ENCODE peak calls at places on chromosomes 11 and 22, in four cellular contexts. W is HepG2, U is K562, E is GM12878. B is an unnamed sample.

GRCh38 chr11:94897330-94897768 is 76.0 kb downstream of the CWC15 start:
- DNase-seq in E (no peak), U (peak; percentile 46), W (peak; percentile 11), B (peak; percentile 64)

GRCh38 chr11:61775606-61776554 is 16.5 kb downstream of the TMEM258 start:
- DNase-seq in E (no peak), U (no peak), W (no peak), B (no peak)

GRCh38 chr11:34339149-34340064 is 18.4 kb downstream of the ABTB2 start:
- DNase-seq in W (peak; percentile 94), U (no peak), E (peak; percentile 23), B (no peak)

GRCh38 chr11:86559311-86559945 is 113.0 kb downstream of the ME3 start:
- DNase-seq in E (no peak), U (no peak), W (no peak), B (no peak)

GRCh38 chr11:69384548-69385465 is 90.9 kb downstream of the MYEOV start:
- DNase-seq in W (no peak), E (no peak), U (no peak), B (no peak)

GRCh38 chr22:29253561-29254282 is 14.1 kb downstream of the RHBDD3 start:
- DNase-seq in W (no peak), E (no peak), U (peak; percentile 3), B (no peak)

GRCh38 chr22:31647516-31647915 is 14.5 kb downstream of the PISD start:
- DNase-seq in E (no peak), U (no peak), W (no peak), B (no peak)

GRCh38 chr22:33568934-33569496 is 351.3 kb downstream of the LARGE1 start:
- DNase-seq in E (no peak), U (no peak), W (no peak), B (no peak)

GRCh38 chr11:34548278-34548677 is 34.7 kb upstream of the ELF5 start:
- DNase-seq in U (no peak), E (no peak), W (no peak), B (no peak)

GRCh38 chr11:107857550-107858216 is 904 bp downstream of the SLC35F2 start:
- DNase-seq in U (no peak), E (no peak), W (no peak), B (no peak)

GRCh38 chr11:120517390-120518315 is 6.1 kb downstream of the GRIK4 start:
- DNase-seq in E (no peak), U (no peak), W (no peak), B (no peak)

GRCh38 chr11:33735426-33736147 is 636 bp downstream of the CD59 start:
- DNase-seq in W (peak; percentile 34), U (peak; percentile 32), E (peak; percentile 37), B (peak; percentile 31)

GRCh38 chr22:44130076-44130711 is 50.5 kb upstream of the PARVG start:
- DNase-seq in W (no peak), E (no peak), U (no peak), B (no peak)

GRCh38 chr11:45798793-45799441 is 6.0 kb upstream of the SLC35C1 start:
- DNase-seq in W (peak; percentile 59), U (no peak), E (no peak), B (no peak)

GRCh38 chr11:11279956-11280689 is 72.9 kb downstream of the CSNK2A3 start:
- DNase-seq in W (peak; percentile 8), E (no peak), U (no peak), B (no peak)

GRCh38 chr22:22519591-22519990 is 479 bp downstream of the ZNF280A start:
- DNase-seq in W (peak; percentile 48), U (peak; percentile 97), E (no peak), B (no peak)

DNA sequence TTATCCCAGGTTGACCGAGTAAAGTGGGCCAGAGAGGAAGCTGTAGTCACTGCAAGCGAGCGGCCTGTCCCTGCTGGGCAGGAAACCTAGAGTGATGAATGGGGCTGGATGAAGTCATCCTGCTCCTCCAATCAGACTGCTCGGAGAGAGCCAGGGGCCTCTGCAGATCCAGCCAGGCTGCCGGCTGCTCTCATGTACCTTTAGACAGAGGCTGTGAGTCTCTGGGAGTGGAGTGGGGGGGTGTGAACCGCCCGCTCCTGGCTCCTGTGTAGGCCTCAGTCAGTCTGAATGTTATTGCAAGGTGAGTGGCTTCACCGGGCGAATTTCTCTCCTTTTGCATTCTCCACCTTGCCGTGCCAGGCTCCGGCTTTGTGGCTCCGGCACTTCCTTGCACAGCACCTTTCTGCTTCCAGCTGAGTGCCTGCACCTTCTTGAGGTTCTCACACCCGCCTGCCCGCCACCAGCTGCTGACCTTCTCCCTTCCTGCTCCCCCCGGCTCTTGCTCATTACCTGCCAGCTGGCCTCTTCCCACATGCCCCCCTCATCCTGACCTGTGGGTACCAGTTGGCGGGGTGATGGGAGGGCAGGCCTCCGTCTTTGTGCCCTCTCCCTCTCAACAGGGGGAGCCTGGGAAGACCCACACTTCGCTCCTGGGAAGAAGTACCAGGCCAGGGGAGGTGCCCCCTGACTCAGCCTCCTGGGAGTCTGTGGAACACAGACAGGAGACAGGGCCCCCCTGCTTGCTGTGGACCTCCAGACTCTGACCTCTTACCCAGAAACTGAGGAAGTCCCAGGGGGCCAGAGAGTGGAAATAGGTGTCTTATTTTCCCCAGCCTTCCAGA is 79.9 kb downstream of the GRAMD1B start:
- DNase-seq in U (peak; percentile 13), E (no peak), W (no peak), B (peak; percentile 62)
- TF ChIP-seq TCF7 in U (no peak), E (no peak), W (no peak), B (no peak)

DNA sequence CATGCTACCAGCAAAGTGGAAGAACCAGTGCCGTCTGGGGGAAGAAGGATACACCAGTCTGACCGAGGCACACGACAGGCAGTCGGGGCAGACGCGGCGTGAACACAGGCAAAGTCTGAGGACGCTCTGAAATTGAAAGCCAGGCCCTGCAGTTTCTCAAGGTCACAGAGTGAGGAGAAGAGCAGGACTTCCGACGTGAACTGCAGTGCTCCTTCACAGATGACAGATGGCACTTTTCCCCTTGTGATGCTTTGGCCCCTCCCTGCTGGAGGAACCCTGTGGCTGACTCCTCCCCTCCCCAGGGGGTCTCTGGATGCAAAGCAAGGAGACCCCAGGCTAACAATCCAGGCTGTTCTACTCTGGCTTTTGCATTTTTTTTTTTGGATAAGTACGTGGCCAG is 19.6 kb upstream of the JAM3 start:
- DNase-seq in U (no peak), W (no peak), E (no peak), B (no peak)
- TF ChIP-seq CREB1 in U (no peak), W (no peak), E (no peak), B (no peak)

DNA sequence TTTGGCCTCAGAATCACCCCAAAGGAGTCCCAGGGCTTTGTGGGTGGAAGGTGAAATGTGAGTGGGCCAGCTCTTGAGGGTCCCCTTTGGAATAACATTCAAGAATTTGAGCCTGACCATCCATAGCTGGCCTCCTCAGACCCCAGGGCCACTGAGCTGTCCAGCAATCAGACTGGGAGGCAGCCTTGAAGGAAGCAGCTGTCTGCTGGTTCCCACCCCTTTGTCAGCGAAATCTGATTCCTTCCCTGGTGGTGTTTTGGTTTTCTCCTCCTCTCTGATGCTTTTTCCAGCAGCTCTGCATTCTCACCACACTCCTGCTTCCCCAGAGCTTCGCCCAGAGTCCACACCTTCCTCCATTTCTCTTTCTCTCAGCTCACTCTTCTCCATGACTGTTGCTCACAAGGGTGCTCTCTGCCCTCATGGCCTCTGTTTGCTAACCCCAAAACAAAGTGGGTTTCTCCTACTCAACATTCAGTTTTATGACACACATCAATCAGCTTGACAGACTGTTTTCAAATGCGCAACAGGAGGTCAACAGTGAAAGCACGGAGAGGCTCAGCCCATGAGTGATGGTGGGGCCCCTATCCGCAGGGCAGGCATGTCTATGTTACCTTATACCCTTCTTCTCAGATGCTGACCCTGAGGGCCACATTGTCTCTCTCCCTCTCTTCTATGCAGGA is 130.7 kb upstream of the MTNR1B start:
- DNase-seq in U (no peak), W (no peak), E (no peak), B (peak; percentile 28)
- TF ChIP-seq TCF7 in U (no peak), W (no peak), E (no peak), B (no peak)

GRCh38 chr11:15195454-15196200 is 80.9 kb downstream of the INSC start:
- DNase-seq in W (peak; percentile 55), E (no peak), U (no peak), B (no peak)
- TF ChIP-seq CREB1 in W (no peak), E (no peak), U (no peak), B (no peak)

GRCh38 chr11:79487412-79487811 is 46.6 kb upstream of the TENM4 start:
- DNase-seq in U (no peak), E (no peak), W (no peak), B (no peak)
- TF ChIP-seq TCF7 in U (no peak), E (no peak), W (no peak), B (no peak)

DNA sequence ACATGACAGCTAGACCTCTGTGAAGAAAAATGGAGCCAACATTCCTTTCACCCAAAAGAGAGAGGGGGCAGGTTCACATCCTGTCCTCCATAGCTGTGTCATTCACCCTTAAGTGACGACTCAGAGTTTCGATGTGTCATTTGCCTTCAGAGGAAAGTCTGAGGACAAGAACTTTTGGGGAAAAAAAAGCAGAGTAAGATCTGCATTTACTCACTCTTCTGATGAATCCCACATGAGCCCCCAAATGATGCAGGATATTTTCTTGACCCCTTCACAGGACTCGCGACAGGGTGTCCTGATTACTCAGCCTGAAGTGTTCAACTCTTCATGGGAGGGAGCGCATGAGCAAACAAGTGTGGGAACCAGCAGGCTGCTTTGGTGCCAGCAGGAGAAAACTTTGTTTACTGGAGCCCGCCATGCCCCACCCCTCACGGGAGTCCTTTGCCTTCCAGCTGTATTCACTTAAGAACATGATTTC is 730.0 kb downstream of the FAM181B start:
- DNase-seq in U (no peak), W (no peak), E (no peak), B (no peak)
- TF ChIP-seq CREB1 in U (no peak), W (no peak), E (no peak), B (no peak)

GRCh38 chr11:55707029-55707428 is 45.0 kb downstream of the OR4C6 start:
- DNase-seq in U (peak; percentile 12), E (peak; percentile 9), W (peak; percentile 25), B (no peak)
- TF ChIP-seq TCF7 in U (no peak), E (no peak), W (no peak), B (no peak)

DNA sequence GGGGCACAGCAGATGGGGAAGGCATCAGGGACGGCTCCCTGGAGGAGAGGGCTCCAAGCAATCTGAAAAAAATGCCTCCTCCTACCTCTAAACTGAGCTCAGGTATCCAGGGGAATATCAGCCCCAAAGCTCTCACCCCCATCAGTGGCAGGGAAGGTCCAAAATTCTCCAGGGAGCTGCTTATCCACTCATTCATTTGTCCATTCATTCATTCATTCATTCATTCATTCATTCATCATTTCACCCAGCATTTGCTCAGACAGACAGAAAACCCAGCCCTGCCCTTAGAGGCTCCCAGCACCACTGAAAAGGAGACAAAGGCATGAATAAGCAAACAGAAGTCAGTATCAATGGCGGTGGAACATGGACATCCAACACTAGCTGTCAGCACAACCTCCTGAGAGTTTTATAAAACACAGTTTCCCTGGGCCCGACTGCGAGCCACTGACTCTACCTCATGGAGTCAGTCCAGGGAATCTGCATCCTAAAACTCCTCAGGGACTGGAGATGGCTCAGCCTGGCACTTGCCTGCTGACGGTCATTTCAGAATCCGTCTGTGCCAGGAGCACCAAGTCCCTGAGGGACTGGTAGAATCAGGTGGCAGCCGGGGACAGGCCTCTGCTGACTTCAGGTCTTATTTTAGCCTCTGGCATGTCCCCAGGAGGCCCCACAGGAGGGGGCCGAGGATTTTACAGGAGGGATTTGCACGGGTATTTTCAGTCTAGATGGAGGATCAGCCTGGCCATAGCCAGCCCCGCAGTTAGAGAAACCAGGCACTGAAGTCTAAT is 164.6 kb downstream of the MN1 start:
- DNase-seq in W (no peak), E (no peak), U (no peak), B (no peak)
- TF ChIP-seq CREB1 in W (no peak), E (no peak), U (no peak), B (no peak)